ENCODE peak calls at places on chromosomes 4 and X, in four cellular contexts. T is HepG2, N is K562, L is WTC11. A is an unnamed sample.

GRCh38 chr4:28557755-28558154 is 1697.1 kb downstream of the STIM2 start:
- DNase-seq in T (no peak), N (no peak), L (no peak), A (no peak)

GRCh38 chrX:103637604-103638338 is 9.0 kb downstream of the TCEAL1 start:
- DNase-seq in T (no peak), N (no peak), L (no peak), A (no peak)

GRCh38 chrX:120549483-120550452 is 11.0 kb downstream of the CUL4B start:
- DNase-seq in T (peak), N (peak), L (no peak), A (no peak)

GRCh38 chr4:151099976-151100417 is 569 bp downstream of the RPS3A start:
- DNase-seq in T (no peak), N (peak), L (no peak), A (no peak)

GRCh38 chrX:153945956-153946909 is 1.8 kb upstream of the RENBP start:
- DNase-seq in T (peak), N (no peak), L (no peak), A (no peak)

GRCh38 chr4:175874290-175874689 is 62.2 kb upstream of the GPM6A start:
- DNase-seq in T (no peak), N (no peak), L (no peak), A (no peak)

GRCh38 chr4:183256756-183257385 is 63.2 kb downstream of the CLDN22 start:
- DNase-seq in T (peak), N (peak), L (peak), A (no peak)

GRCh38 chr4:66178901-66179300 is 508.6 kb upstream of the EPHA5 start:
- DNase-seq in T (no peak), N (no peak), L (no peak), A (no peak)

GRCh38 chrX:6917666-6918065 is 229.8 kb upstream of the STS start:
- DNase-seq in T (no peak), N (no peak), L (no peak), A (no peak)

GRCh38 chr4:2878346-2878745 is 34.7 kb downstream of the ADD1 start:
- DNase-seq in T (no peak), N (no peak), L (no peak), A (no peak)

GRCh38 chrX:56726609-56727008 is 2.4 kb upstream of the NBDY start:
- DNase-seq in T (peak), N (peak), L (no peak), A (no peak)

GRCh38 chr4:6085028-6085942 is 67.1 kb upstream of the C4orf50 start:
- DNase-seq in T (no peak), N (no peak), L (no peak), A (no peak)

GRCh38 chr4:141155586-141155985 is 22.3 kb upstream of the RNF150 start:
- DNase-seq in T (no peak), N (no peak), L (no peak), A (no peak)

GRCh38 chr4:141153751-141154510 is 20.7 kb upstream of the RNF150 start:
- DNase-seq in T (no peak), N (no peak), L (no peak), A (no peak)

GRCh38 chr4:141154725-141155124 is 21.5 kb upstream of the RNF150 start:
- DNase-seq in T (no peak), N (peak), L (no peak), A (no peak)

GRCh38 chr4:141158219-141158618 is 24.9 kb upstream of the RNF150 start:
- DNase-seq in T (peak), N (peak), L (no peak), A (no peak)
- TF ChIP-seq ETV6 in T (no peak), N (no peak), L (no peak), A (no peak)

GRCh38 chr4:68905598-68906237 is 45.9 kb downstream of the UGT2A3 start:
- DNase-seq in T (no peak), N (no peak), L (peak), A (no peak)
- TF ChIP-seq ETV6 in T (no peak), N (no peak), L (no peak), A (no peak)

DNA sequence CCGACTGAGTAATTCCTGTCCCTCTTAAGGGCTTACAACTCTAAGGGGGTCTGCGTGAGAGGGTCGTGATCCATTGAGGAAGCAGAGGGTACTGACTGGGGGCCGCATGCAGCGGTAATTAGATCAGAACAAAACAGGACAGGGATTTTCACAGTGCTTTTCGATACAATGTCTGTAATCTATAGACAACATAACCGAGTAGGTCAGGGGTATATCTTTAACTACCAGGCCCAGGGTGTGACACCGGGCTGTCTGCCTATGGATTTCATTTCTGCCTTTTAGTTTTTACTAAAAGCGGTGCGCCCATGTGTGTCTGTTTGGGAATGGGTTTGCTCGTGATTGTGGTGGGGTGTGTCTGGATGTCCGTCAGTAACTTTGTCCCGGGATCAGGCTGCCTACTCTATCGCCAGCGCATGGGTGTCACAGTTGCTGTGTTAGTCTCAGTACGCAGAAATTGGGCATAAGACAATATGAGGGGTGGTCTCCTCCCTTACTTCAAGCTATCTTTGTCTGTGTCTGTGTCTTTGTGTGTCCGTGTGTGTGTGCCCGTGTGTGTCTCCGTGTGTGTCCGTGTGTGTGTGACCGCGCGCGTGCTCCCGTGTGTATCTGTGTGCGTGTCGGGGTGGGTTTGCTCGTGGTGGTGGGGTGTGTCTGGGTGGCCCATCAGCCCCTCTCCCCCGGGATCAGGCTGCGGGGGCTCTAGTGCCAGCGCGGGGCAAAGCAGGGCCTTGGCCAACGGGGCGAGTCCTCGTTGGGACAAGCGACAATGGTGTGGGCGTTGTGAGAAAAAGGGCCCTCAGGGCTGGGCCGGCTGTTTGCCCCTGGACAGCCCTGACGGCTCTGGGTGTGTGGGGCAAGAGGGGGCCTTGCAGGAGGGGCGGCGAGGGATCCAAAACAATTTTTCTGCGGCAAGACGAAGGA is 10.4 kb downstream of the FRG2 start:
- DNase-seq in T (no peak), N (no peak), L (no peak), A (no peak)
- TF ChIP-seq ETV6 in T (no peak), N (no peak), L (no peak), A (no peak)

DNA sequence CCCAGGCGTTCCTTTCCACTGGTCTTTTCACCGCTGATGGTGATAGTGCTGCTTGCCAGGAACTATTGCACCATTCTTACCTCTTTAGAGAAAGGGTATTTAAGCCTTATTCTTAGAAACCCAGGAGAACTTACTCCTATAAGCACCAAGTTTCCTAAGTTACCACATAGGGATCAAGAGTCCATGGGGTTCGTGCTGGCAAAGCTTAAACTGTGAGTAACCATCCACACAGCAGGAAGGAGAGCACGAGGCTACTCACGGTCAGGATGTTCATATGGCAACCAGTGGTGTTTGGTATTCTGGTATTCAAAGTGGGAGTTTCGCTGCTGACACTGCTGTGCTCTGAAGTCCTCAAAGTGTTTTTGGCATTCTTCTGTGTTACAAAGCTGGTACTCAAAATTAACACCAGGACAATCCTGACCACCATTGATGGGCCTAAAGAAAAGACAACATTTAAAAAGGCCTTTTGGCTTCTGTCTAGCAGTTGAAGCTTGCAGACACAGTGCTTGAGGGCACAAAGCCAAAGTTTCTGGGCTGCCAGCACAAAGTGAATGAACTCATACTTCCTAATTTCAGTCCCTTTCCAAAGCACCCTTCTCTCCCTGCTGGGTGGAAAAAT is 256.9 kb downstream of the ADAMTS3 start:
- DNase-seq in T (peak), N (no peak), L (peak), A (no peak)
- TF ChIP-seq ETV6 in T (no peak), N (no peak), L (no peak), A (no peak)

DNA sequence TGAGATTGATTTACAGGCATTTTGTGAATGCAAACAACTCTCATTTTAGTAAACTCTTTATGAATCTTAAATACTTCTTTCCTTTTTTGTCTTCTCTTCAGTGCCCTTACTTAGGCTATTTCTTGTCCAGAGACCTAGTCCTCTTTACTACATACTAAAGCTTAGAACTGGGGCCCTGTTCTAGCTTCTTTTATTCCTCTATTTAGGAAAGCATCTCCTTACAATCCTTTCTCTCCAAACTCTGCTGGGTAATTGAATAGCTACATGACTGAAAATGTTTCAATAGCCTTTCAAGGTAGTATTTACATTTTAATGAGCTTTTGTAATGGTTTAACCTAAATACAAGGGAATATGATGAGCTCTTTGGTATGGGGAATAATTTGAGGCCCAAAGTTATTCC is 1701.5 kb upstream of the TENM3 start:
- DNase-seq in T (no peak), N (no peak), L (no peak), A (no peak)
- TF ChIP-seq ETV6 in T (no peak), N (no peak), L (no peak), A (no peak)

DNA sequence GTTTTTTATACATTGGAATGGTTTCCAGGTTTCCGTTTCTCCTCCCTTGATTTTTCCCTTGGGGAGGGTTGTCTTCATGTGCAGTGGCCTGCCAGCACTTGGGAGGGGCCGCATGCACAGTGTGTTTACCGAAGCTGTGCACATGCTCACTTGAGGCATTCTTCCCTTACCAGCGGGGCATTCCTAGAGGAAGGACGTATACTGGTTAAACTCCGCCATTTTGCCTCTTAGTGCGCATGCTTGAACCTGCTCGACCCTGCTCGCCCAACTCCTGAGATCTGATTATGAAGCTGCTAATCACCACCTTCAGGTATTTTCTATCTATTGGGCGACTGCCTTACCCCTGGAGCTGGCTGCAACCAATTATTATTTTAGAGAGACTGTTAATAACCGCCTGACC is 76.2 kb downstream of the CXCL13 start:
- DNase-seq in T (no peak), N (no peak), L (no peak), A (no peak)
- TF ChIP-seq ETV6 in T (no peak), N (no peak), L (no peak), A (no peak)

DNA sequence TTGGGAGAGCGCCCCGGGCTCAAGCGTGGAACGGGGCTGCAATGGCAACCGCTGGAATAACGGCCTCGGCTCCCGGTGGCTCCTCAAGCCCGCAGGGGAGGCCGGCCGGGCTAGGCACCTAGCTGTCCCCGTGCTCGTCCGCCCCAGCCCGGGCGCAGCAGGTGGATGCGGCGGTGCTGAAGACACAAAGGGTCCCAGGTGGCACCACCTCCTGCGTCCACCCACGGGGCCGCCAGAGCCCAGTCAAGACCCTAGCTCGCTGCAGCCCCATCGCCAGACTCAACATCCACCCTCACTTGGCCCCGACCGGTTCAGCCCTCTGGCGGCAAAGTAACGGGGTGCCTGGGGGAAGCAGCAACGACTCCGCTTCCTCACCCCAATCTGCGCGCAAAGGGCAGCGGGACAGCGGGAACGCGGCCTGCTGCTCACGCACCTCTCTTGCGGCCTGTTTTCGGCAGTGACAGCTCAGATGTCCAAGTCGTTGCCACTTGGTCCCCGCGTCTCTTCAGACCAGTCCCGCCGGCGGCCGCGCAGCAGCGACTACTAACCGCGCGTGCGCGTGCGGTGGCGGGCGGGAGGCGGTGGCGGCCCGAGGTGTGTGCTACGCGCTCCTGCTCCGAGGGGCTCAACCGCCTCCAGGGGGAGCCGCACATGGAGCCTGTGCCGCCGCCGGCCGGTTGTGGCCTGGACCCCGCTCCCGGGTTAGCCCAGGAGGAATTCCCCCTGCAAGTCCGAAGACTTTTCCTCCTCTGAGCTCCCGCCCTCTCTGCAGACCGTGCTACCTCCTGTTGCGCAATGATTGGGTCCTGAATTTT is at the start of gene CLGN:
- DNase-seq in T (peak), N (peak), L (peak), A (peak)
- TF ChIP-seq ETV6 in T (peak), N (no peak), L (no peak), A (no peak)

GRCh38 chr4:26385690-26386089 is 64.9 kb downstream of the RBPJ start:
- DNase-seq in T (no peak), N (no peak), L (no peak), A (no peak)
- TF ChIP-seq ETV6 in T (no peak), N (no peak), L (no peak), A (no peak)

GRCh38 chrX:130691576-130691975 is 211.4 kb downstream of the ENOX2 start:
- DNase-seq in T (no peak), N (no peak), L (no peak), A (no peak)
- TF ChIP-seq ETV6 in T (no peak), N (no peak), L (no peak), A (no peak)

GRCh38 chr4:1472911-1473518 is 66.8 kb upstream of the NKX1-1 start:
- DNase-seq in T (no peak), N (no peak), L (peak), A (no peak)

GRCh38 chr4:1475277-1476139 is 69.3 kb upstream of the NKX1-1 start:
- DNase-seq in T (no peak), N (no peak), L (no peak), A (no peak)

GRCh38 chr4:1473718-1474117 is 67.5 kb upstream of the NKX1-1 start:
- DNase-seq in T (no peak), N (no peak), L (no peak), A (no peak)

GRCh38 chr4:1476140-1476513 is 69.9 kb upstream of the NKX1-1 start:
- DNase-seq in T (no peak), N (no peak), L (no peak), A (no peak)

GRCh38 chr4:1474126-1475090 is 68.2 kb upstream of the NKX1-1 start:
- DNase-seq in T (no peak), N (no peak), L (peak), A (no peak)
- TF ChIP-seq ETV6 in T (no peak), N (no peak), L (no peak), A (no peak)

A was measured in GM12878.